ENCODE peak calls at places on chromosomes 7 and 10, in ten cellular contexts. T is lung; A is brain microvascular endothelial cell; X is Jurkat, Clone E6-1; V is right cardiac atrium; D is fibroblast of the aortic adventitia; I is ovary; L is SJSA1; U is CD8-positive, alpha-beta memory T cell; C is transverse colon. R is an unnamed sample.
A peak's percentile ranks its signal among the peaks of the same experiment; 100 is the strongest.

GRCh38 chr7:117272360-117272759 is 50.5 kb downstream of the WNT2 start:
- DNase-seq in T (no peak), A (no peak), X (no peak), V (no peak), D (no peak), I (no peak), L (no peak), U (no peak), C (no peak), R (no peak)

GRCh38 chr7:70177166-70177565 is 578.9 kb downstream of the AUTS2 start:
- DNase-seq in T (no peak), A (peak; percentile 4), X (peak; percentile 30), V (no peak), D (no peak), I (no peak), L (no peak), U (no peak), C (no peak), R (no peak)

GRCh38 chr7:4818000-4818794 is 42.8 kb downstream of the AP5Z1 start:
- DNase-seq in T (no peak), A (no peak), X (no peak), V (peak; percentile 56), D (no peak), I (peak; percentile 73), L (no peak), U (no peak), C (no peak), R (no peak)

GRCh38 chr10:88848499-88848898 is 3.1 kb downstream of the ANKRD22 start:
- DNase-seq in T (no peak), A (peak; percentile 43), X (no peak), V (no peak), D (peak; percentile 78), I (no peak), L (no peak), U (no peak), C (no peak), R (no peak)

GRCh38 chr10:78692071-78692470 is 376.7 kb upstream of the ZMIZ1 start:
- DNase-seq in T (no peak), A (no peak), X (no peak), V (no peak), D (no peak), I (no peak), L (no peak), U (no peak), C (no peak), R (no peak)

GRCh38 chr7:111953611-111954010 is 252.6 kb downstream of the DOCK4 start:
- DNase-seq in T (no peak), A (no peak), X (no peak), V (no peak), D (peak; percentile 33), I (no peak), L (no peak), U (no peak), C (no peak), R (peak; percentile 55)

GRCh38 chr10:62517252-62517651 is 143.1 kb downstream of the ZNF365 start:
- DNase-seq in T (no peak), A (no peak), X (no peak), V (no peak), D (no peak), I (no peak), L (no peak), U (no peak), C (no peak), R (peak; percentile 1)

GRCh38 chr10:108388716-108389115 is 1224.2 kb upstream of the SORCS1 start:
- DNase-seq in T (no peak), A (no peak), X (no peak), V (no peak), D (no peak), I (no peak), L (no peak), U (no peak), C (no peak), R (no peak)

GRCh38 chr7:52270301-52270700 is 765.1 kb upstream of the POM121L12 start:
- DNase-seq in T (no peak), A (no peak), X (no peak), V (peak; percentile 28), D (no peak), I (no peak), L (no peak), U (no peak), C (no peak), R (no peak)

GRCh38 chr7:47681241-47681810 is 99.4 kb upstream of the TNS3 start:
- DNase-seq in T (no peak), A (no peak), X (no peak), V (no peak), D (no peak), I (no peak), L (no peak), U (no peak), C (no peak), R (no peak)

GRCh38 chr7:101108330-101108857 is 18.5 kb upstream of the SERPINE1 start:
- DNase-seq in T (peak; percentile 39), A (no peak), X (no peak), V (peak; percentile 80), D (peak; percentile 42), I (peak; percentile 81), L (no peak), U (no peak), C (no peak), R (no peak)

GRCh38 chr7:16561943-16562342 is 35.3 kb downstream of the LRRC72 start:
- DNase-seq in T (no peak), A (no peak), X (no peak), V (no peak), D (no peak), I (no peak), L (no peak), U (no peak), C (no peak), R (no peak)

GRCh38 chr7:39413866-39414668 is 152.1 kb upstream of the YAE1 start:
- DNase-seq in T (no peak), A (peak; percentile 26), X (peak; percentile 28), V (peak; percentile 83), D (peak; percentile 11), I (peak; percentile 42), L (peak; percentile 72), U (no peak), C (peak; percentile 31), R (peak; percentile 65)

GRCh38 chr10:102433619-102434046 is 1.3 kb upstream of the CUEDC2 start:
- DNase-seq in T (no peak), A (no peak), X (no peak), V (no peak), D (no peak), I (no peak), L (no peak), U (no peak), C (no peak), R (no peak)

GRCh38 chr10:120702032-120702431 is 149.1 kb upstream of the WDR11 start:
- DNase-seq in T (no peak), A (no peak), X (no peak), V (no peak), D (no peak), I (no peak), L (no peak), U (no peak), C (no peak), R (no peak)

GRCh38 chr7:90869335-90869734 is 273.2 kb downstream of the CDK14 start:
- DNase-seq in T (no peak), A (no peak), X (no peak), V (no peak), D (peak; percentile 54), I (no peak), L (no peak), U (no peak), C (no peak), R (no peak)

GRCh38 chr10:69407621-69408301 is 9.0 kb downstream of the TACR2 start:
- DNase-seq in T (no peak), A (no peak), X (peak; percentile 60), V (peak; percentile 62), D (no peak), I (peak; percentile 47), L (no peak), U (peak; percentile 56), C (no peak), R (peak; percentile 82)
- H3K4me3 ChIP-seq in T (no peak overlapping the region), A (no peak overlapping the region), X (no peak overlapping the region), V (no peak overlapping the region), D (no peak overlapping the region), I (no peak overlapping the region), L (no peak overlapping the region), U (no peak overlapping the region), C (peak overlapping the region; percentile 28), R (peak overlapping the region; percentile 36)

DNA sequence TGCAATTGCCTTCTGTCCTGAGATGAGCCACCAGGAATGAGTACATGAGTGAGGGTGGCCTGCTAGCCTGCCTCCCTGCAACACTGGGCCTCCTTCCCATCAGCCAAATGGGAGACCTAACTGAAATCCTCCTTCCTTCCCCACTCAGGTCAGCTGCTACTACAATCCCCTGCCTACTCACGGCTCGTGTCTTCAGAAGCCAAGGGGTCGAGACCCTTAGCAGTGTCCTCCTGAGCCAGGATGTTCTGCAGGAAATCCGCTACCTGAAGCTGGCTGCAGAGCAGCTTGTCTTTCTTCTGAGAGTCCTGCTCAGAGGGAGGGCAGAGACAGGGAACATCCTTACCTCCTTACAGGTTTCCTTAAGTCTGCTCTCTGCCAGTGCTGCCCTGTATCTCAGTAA is 1.2 kb downstream of the ZWINT start:
- DNase-seq in T (no peak), A (no peak), X (no peak), V (no peak), D (no peak), I (no peak), L (no peak), U (no peak), C (no peak), R (no peak)
- H3K4me3 ChIP-seq in T (no peak overlapping the region), A (peak overlapping the region; percentile 89), X (peak overlapping the region; percentile 100), V (no peak overlapping the region), D (peak overlapping the region; percentile 89), I (no peak overlapping the region), L (peak overlapping the region; percentile 62), U (no peak overlapping the region), C (no peak overlapping the region), R (peak overlapping the region; percentile 79)

DNA sequence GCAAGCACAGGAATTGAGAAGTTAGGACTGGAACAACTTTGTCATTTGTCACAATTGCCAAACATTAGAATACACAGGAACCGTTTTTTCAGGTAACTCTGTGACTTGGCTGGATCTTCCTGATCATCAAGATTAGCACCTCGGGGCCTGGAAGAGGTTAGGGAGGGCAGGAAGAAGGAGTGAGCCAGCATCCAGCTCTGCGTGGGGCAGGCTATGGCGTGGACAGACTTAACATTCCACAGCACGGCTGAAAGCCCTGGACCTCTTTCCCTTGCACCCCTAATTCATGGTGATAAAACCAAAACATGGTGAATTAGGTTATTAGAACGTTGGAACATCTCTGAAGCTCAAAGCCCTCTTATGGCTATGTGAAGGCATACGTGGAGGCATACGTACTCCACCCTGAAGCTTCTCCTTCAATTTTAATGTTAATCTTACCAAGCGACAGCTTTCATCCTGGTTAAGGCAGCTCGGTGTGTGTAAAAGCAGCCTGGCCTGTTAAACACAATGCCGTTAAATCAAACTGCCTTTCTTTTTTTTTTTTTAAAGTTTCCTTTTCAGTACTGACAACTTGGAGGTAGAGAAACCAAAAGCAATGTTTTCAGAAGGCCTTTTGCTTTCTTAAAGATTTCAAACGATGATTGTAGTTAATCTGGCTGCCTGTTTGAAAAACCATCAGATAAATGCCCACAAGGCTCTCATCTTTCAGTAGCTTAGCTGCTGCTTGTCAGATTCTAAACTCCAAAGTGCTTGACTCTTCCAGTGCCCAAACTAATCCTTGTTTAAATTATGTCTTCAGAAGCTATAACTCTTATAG is 4.5 kb downstream of the GRK5 start:
- DNase-seq in T (no peak), A (no peak), X (peak; percentile 83), V (peak; percentile 57), D (peak; percentile 59), I (no peak), L (no peak), U (no peak), C (no peak), R (no peak)
- H3K4me3 ChIP-seq in T (no peak overlapping the region), A (no peak overlapping the region), X (peak overlapping the region; percentile 49), V (no peak overlapping the region), D (peak overlapping the region; percentile 29), I (no peak overlapping the region), L (no peak overlapping the region), U (peak overlapping the region; percentile 32), C (peak overlapping the region; percentile 1), R (no peak overlapping the region)

GRCh38 chr7:77989981-77990566 is 191.5 kb downstream of the PHTF2 start:
- DNase-seq in T (no peak), A (no peak), X (peak; percentile 22), V (no peak), D (no peak), I (no peak), L (no peak), U (no peak), C (peak; percentile 80), R (peak; percentile 84)
- H3K4me3 ChIP-seq in T (no peak overlapping the region), A (no peak overlapping the region), X (no peak overlapping the region), V (no peak overlapping the region), D (no peak overlapping the region), I (no peak overlapping the region), L (no peak overlapping the region), U (no peak overlapping the region), C (no peak overlapping the region), R (no peak overlapping the region)